ENCODE peak calls at places on chromosomes 7 and 10, in five cellular contexts. One of them, this sample, is unnamed.

GRCh38 chr10:77741746-77742145 is 104.1 kb upstream of the KCNMA1 start:
- DNase-seq in AG09319: no peak
- DNase-seq in activated gamma-delta T cell treated with anti-CD3 and anti-CD28 coated beads, Interleukin-2, amount 50 U/mL, for 16 hours: no peak
- DNase-seq in hippocampal formation: no peak
- DNase-seq in tibial nerve: no peak
- DNase-seq in this sample: no peak

GRCh38 chr10:79444243-79445119 is 943 bp downstream of the ZCCHC24 start:
- DNase-seq in AG09319: peak; percentile 41
- DNase-seq in activated gamma-delta T cell treated with anti-CD3 and anti-CD28 coated beads, Interleukin-2, amount 50 U/mL, for 16 hours: peak; percentile 22
- DNase-seq in hippocampal formation: peak; percentile 33
- DNase-seq in tibial nerve: no peak
- DNase-seq in this sample: peak; percentile 76

GRCh38 chr7:72753781-72754180 is 74.2 kb downstream of the TYW1B start:
- DNase-seq in AG09319: no peak
- DNase-seq in activated gamma-delta T cell treated with anti-CD3 and anti-CD28 coated beads, Interleukin-2, amount 50 U/mL, for 16 hours: no peak
- DNase-seq in hippocampal formation: no peak
- DNase-seq in tibial nerve: no peak
- DNase-seq in this sample: no peak

GRCh38 chr7:100516135-100516812 is 22.7 kb upstream of the AGFG2 start:
- DNase-seq in AG09319: peak; percentile 80
- DNase-seq in activated gamma-delta T cell treated with anti-CD3 and anti-CD28 coated beads, Interleukin-2, amount 50 U/mL, for 16 hours: peak; percentile 27
- DNase-seq in hippocampal formation: no peak
- DNase-seq in tibial nerve: peak; percentile 81
- DNase-seq in this sample: peak; percentile 63

GRCh38 chr10:34808789-34809745 is 6.0 kb downstream of the PARD3 start:
- DNase-seq in AG09319: no peak
- DNase-seq in activated gamma-delta T cell treated with anti-CD3 and anti-CD28 coated beads, Interleukin-2, amount 50 U/mL, for 16 hours: no peak
- DNase-seq in hippocampal formation: peak; percentile 46
- DNase-seq in tibial nerve: peak; percentile 23
- DNase-seq in this sample: peak; percentile 56

GRCh38 chr7:80881361-80881760 is 37.5 kb downstream of the SEMA3C start:
- DNase-seq in AG09319: no peak
- DNase-seq in activated gamma-delta T cell treated with anti-CD3 and anti-CD28 coated beads, Interleukin-2, amount 50 U/mL, for 16 hours: no peak
- DNase-seq in hippocampal formation: no peak
- DNase-seq in tibial nerve: no peak
- DNase-seq in this sample: no peak

GRCh38 chr7:123633553-123633952 is 22.1 kb upstream of the LMOD2 start:
- DNase-seq in AG09319: peak; percentile 15
- DNase-seq in activated gamma-delta T cell treated with anti-CD3 and anti-CD28 coated beads, Interleukin-2, amount 50 U/mL, for 16 hours: no peak
- DNase-seq in hippocampal formation: no peak
- DNase-seq in tibial nerve: no peak
- DNase-seq in this sample: no peak

GRCh38 chr7:6438427-6438826 is 9.3 kb downstream of the DAGLB start:
- DNase-seq in AG09319: no peak
- DNase-seq in activated gamma-delta T cell treated with anti-CD3 and anti-CD28 coated beads, Interleukin-2, amount 50 U/mL, for 16 hours: no peak
- DNase-seq in hippocampal formation: no peak
- DNase-seq in tibial nerve: no peak
- DNase-seq in this sample: no peak

GRCh38 chr7:150341263-150342118 is at the start of gene RARRES2:
- DNase-seq in AG09319: no peak
- DNase-seq in activated gamma-delta T cell treated with anti-CD3 and anti-CD28 coated beads, Interleukin-2, amount 50 U/mL, for 16 hours: no peak
- DNase-seq in hippocampal formation: no peak
- DNase-seq in tibial nerve: no peak
- DNase-seq in this sample: peak; percentile 62

GRCh38 chr7:33601081-33601480 is 304.3 kb upstream of the BMPER start:
- DNase-seq in AG09319: no peak
- DNase-seq in activated gamma-delta T cell treated with anti-CD3 and anti-CD28 coated beads, Interleukin-2, amount 50 U/mL, for 16 hours: no peak
- DNase-seq in hippocampal formation: no peak
- DNase-seq in tibial nerve: no peak
- DNase-seq in this sample: no peak

GRCh38 chr10:16787361-16787791 is 29.8 kb downstream of the RSU1 start:
- DNase-seq in AG09319: no peak
- DNase-seq in activated gamma-delta T cell treated with anti-CD3 and anti-CD28 coated beads, Interleukin-2, amount 50 U/mL, for 16 hours: peak; percentile 49
- DNase-seq in hippocampal formation: no peak
- DNase-seq in tibial nerve: no peak
- DNase-seq in this sample: no peak

GRCh38 chr7:73706122-73707044 is 13.1 kb downstream of the STX1A start:
- DNase-seq in AG09319: no peak
- DNase-seq in activated gamma-delta T cell treated with anti-CD3 and anti-CD28 coated beads, Interleukin-2, amount 50 U/mL, for 16 hours: no peak
- DNase-seq in hippocampal formation: no peak
- DNase-seq in tibial nerve: no peak
- DNase-seq in this sample: no peak

GRCh38 chr10:90032519-90032918 is 331.1 kb downstream of the KIF20B start:
- DNase-seq in AG09319: no peak
- DNase-seq in activated gamma-delta T cell treated with anti-CD3 and anti-CD28 coated beads, Interleukin-2, amount 50 U/mL, for 16 hours: no peak
- DNase-seq in hippocampal formation: no peak
- DNase-seq in tibial nerve: no peak
- DNase-seq in this sample: no peak

GRCh38 chr7:133822816-133823552 is 304.2 kb upstream of the LRGUK start:
- DNase-seq in AG09319: no peak
- DNase-seq in activated gamma-delta T cell treated with anti-CD3 and anti-CD28 coated beads, Interleukin-2, amount 50 U/mL, for 16 hours: no peak
- DNase-seq in hippocampal formation: peak; percentile 64
- DNase-seq in tibial nerve: no peak
- DNase-seq in this sample: peak; percentile 42

GRCh38 chr7:47846117-47846836 is 102.0 kb downstream of the PKD1L1 start:
- DNase-seq in AG09319: no peak
- DNase-seq in activated gamma-delta T cell treated with anti-CD3 and anti-CD28 coated beads, Interleukin-2, amount 50 U/mL, for 16 hours: no peak
- DNase-seq in hippocampal formation: no peak
- DNase-seq in tibial nerve: no peak
- DNase-seq in this sample: no peak

GRCh38 chr10:117443677-117444022 is 68.4 kb upstream of the PDZD8 start:
- DNase-seq in AG09319: no peak
- DNase-seq in activated gamma-delta T cell treated with anti-CD3 and anti-CD28 coated beads, Interleukin-2, amount 50 U/mL, for 16 hours: no peak
- DNase-seq in hippocampal formation: no peak
- DNase-seq in tibial nerve: no peak
- DNase-seq in this sample: no peak

GRCh38 chr7:100024020-100024619 is 8.7 kb downstream of the ZKSCAN1 start:
- DNase-seq in AG09319: no peak
- DNase-seq in activated gamma-delta T cell treated with anti-CD3 and anti-CD28 coated beads, Interleukin-2, amount 50 U/mL, for 16 hours: no peak
- DNase-seq in hippocampal formation: no peak
- DNase-seq in tibial nerve: no peak
- DNase-seq in this sample: no peak

GRCh38 chr10:131972474-131973071 is 9.2 kb downstream of the BNIP3 start:
- DNase-seq in AG09319: no peak
- DNase-seq in activated gamma-delta T cell treated with anti-CD3 and anti-CD28 coated beads, Interleukin-2, amount 50 U/mL, for 16 hours: no peak
- DNase-seq in hippocampal formation: no peak
- DNase-seq in tibial nerve: peak; percentile 33
- DNase-seq in this sample: peak; percentile 69

GRCh38 chr10:97887399-97887798 is 37.8 kb downstream of the GOLGA7B start:
- DNase-seq in AG09319: no peak
- DNase-seq in activated gamma-delta T cell treated with anti-CD3 and anti-CD28 coated beads, Interleukin-2, amount 50 U/mL, for 16 hours: no peak
- DNase-seq in hippocampal formation: no peak
- DNase-seq in tibial nerve: no peak
- DNase-seq in this sample: no peak

GRCh38 chr7:67361150-67361549 is 364.5 kb downstream of the TYW1 start:
- DNase-seq in AG09319: no peak
- DNase-seq in activated gamma-delta T cell treated with anti-CD3 and anti-CD28 coated beads, Interleukin-2, amount 50 U/mL, for 16 hours: no peak
- DNase-seq in hippocampal formation: no peak
- DNase-seq in tibial nerve: no peak
- DNase-seq in this sample: no peak

GRCh38 chr7:69932034-69932628 is 333.9 kb downstream of the AUTS2 start:
- DNase-seq in AG09319: no peak
- DNase-seq in activated gamma-delta T cell treated with anti-CD3 and anti-CD28 coated beads, Interleukin-2, amount 50 U/mL, for 16 hours: no peak
- DNase-seq in hippocampal formation: peak; percentile 54
- DNase-seq in tibial nerve: peak; percentile 23
- DNase-seq in this sample: peak; percentile 54

GRCh38 chr7:33250421-33250827 is 121.1 kb downstream of the BBS9 start:
- DNase-seq in AG09319: peak; percentile 83
- DNase-seq in activated gamma-delta T cell treated with anti-CD3 and anti-CD28 coated beads, Interleukin-2, amount 50 U/mL, for 16 hours: no peak
- DNase-seq in hippocampal formation: no peak
- DNase-seq in tibial nerve: no peak
- DNase-seq in this sample: no peak

GRCh38 chr10:127370601-127371000 is 174.2 kb upstream of the INSYN2A start:
- DNase-seq in AG09319: no peak
- DNase-seq in activated gamma-delta T cell treated with anti-CD3 and anti-CD28 coated beads, Interleukin-2, amount 50 U/mL, for 16 hours: no peak
- DNase-seq in hippocampal formation: no peak
- DNase-seq in tibial nerve: no peak
- DNase-seq in this sample: no peak

GRCh38 chr10:114719311-114719710 is 61.2 kb upstream of the ABLIM1 start:
- DNase-seq in AG09319: no peak
- DNase-seq in activated gamma-delta T cell treated with anti-CD3 and anti-CD28 coated beads, Interleukin-2, amount 50 U/mL, for 16 hours: no peak
- DNase-seq in hippocampal formation: no peak
- DNase-seq in tibial nerve: no peak
- DNase-seq in this sample: no peak

GRCh38 chr7:74092964-74093339 is 9.3 kb downstream of the LIMK1 start:
- DNase-seq in AG09319: no peak
- DNase-seq in activated gamma-delta T cell treated with anti-CD3 and anti-CD28 coated beads, Interleukin-2, amount 50 U/mL, for 16 hours: no peak
- DNase-seq in hippocampal formation: no peak
- DNase-seq in tibial nerve: no peak
- DNase-seq in this sample: peak; percentile 47

GRCh38 chr7:142885311-142886230 is at the start of gene TRPV6:
- DNase-seq in AG09319: no peak
- DNase-seq in activated gamma-delta T cell treated with anti-CD3 and anti-CD28 coated beads, Interleukin-2, amount 50 U/mL, for 16 hours: no peak
- DNase-seq in hippocampal formation: no peak
- DNase-seq in tibial nerve: no peak
- DNase-seq in this sample: no peak

GRCh38 chr10:43043342-43043772 is 33.5 kb upstream of the RET start:
- DNase-seq in AG09319: no peak
- DNase-seq in activated gamma-delta T cell treated with anti-CD3 and anti-CD28 coated beads, Interleukin-2, amount 50 U/mL, for 16 hours: no peak
- DNase-seq in hippocampal formation: no peak
- DNase-seq in tibial nerve: no peak
- DNase-seq in this sample: no peak

GRCh38 chr7:115183431-115184057 is 261.6 kb downstream of the MDFIC start:
- DNase-seq in AG09319: no peak
- DNase-seq in activated gamma-delta T cell treated with anti-CD3 and anti-CD28 coated beads, Interleukin-2, amount 50 U/mL, for 16 hours: no peak
- DNase-seq in hippocampal formation: no peak
- DNase-seq in tibial nerve: no peak
- DNase-seq in this sample: no peak

GRCh38 chr7:99131290-99131689 is 12.6 kb downstream of the SMURF1 start:
- DNase-seq in AG09319: no peak
- DNase-seq in activated gamma-delta T cell treated with anti-CD3 and anti-CD28 coated beads, Interleukin-2, amount 50 U/mL, for 16 hours: no peak
- DNase-seq in hippocampal formation: no peak
- DNase-seq in tibial nerve: no peak
- DNase-seq in this sample: no peak